ENCODE peak calls at places on chromosome 13, in ten cellular contexts. I, A, M, O, U, Y, Z, S, J and G are unnamed samples.

GRCh38 chr13:32031025-32031814 is at the start of gene FRY:
- DNase-seq in I (peak), A (peak), M (peak), O (peak), U (peak), Y (peak), Z (no peak), S (peak), J (peak), G (peak)

GRCh38 chr13:38898481-38898880 is 92.2 kb downstream of the STOML3 start:
- DNase-seq in I (no peak), A (no peak), M (no peak), O (no peak), U (no peak), Y (no peak), Z (no peak), S (no peak), J (no peak), G (no peak)

GRCh38 chr13:20313896-20314295 is 81.8 kb upstream of the GJB6 start:
- DNase-seq in I (no peak), A (no peak), M (no peak), O (no peak), U (no peak), Y (no peak), Z (no peak), S (no peak), J (no peak), G (no peak)

GRCh38 chr13:78334059-78334458 is 269.3 kb downstream of the POU4F1 start:
- DNase-seq in I (no peak), A (no peak), M (no peak), O (no peak), U (no peak), Y (no peak), Z (no peak), S (no peak), J (no peak), G (no peak)

GRCh38 chr13:114077938-114078335 is 54.5 kb downstream of the RASA3 start:
- DNase-seq in I (no peak), A (no peak), M (peak), O (no peak), U (no peak), Y (no peak), Z (peak), S (no peak), J (no peak), G (no peak)

GRCh38 chr13:24745861-24746617 is 17.9 kb upstream of the RNF17 start:
- DNase-seq in I (no peak), A (no peak), M (no peak), O (no peak), U (no peak), Y (peak), Z (no peak), S (no peak), J (no peak), G (no peak)

GRCh38 chr13:97492257-97492656 is 58.3 kb downstream of the RAP2A start:
- DNase-seq in I (no peak), A (no peak), M (no peak), O (no peak), U (no peak), Y (no peak), Z (no peak), S (no peak), J (no peak), G (no peak)

GRCh38 chr13:97301382-97302095 is 79.4 kb downstream of the MBNL2 start:
- DNase-seq in I (no peak), A (no peak), M (no peak), O (no peak), U (no peak), Y (no peak), Z (no peak), S (no peak), J (no peak), G (no peak)

GRCh38 chr13:33817513-33817842 is 471 bp upstream of the RFC3 start:
- DNase-seq in I (no peak), A (no peak), M (peak), O (no peak), U (no peak), Y (no peak), Z (no peak), S (peak), J (no peak), G (peak)

GRCh38 chr13:113178070-113178895 is 19.8 kb downstream of the PROZ start:
- DNase-seq in I (no peak), A (no peak), M (peak), O (no peak), U (no peak), Y (no peak), Z (peak), S (no peak), J (no peak), G (peak)

GRCh38 chr13:50831510-50831909 is 12.0 kb downstream of the DLEU7 start:
- DNase-seq in I (no peak), A (no peak), M (no peak), O (no peak), U (no peak), Y (no peak), Z (no peak), S (no peak), J (no peak), G (no peak)

GRCh38 chr13:50936681-50937080 is 27.1 kb downstream of the RNASEH2B start:
- DNase-seq in I (no peak), A (no peak), M (no peak), O (no peak), U (no peak), Y (no peak), Z (no peak), S (peak), J (no peak), G (no peak)

GRCh38 chr13:79171131-79172061 is 234.7 kb downstream of the RBM26 start:
- DNase-seq in I (no peak), A (no peak), M (no peak), O (no peak), U (no peak), Y (no peak), Z (no peak), S (no peak), J (no peak), G (no peak)

GRCh38 chr13:64936879-64937278 is 2293.3 kb downstream of the PCDH9 start:
- DNase-seq in I (no peak), A (no peak), M (peak), O (no peak), U (no peak), Y (no peak), Z (no peak), S (no peak), J (no peak), G (no peak)

GRCh38 chr13:26423634-26424033 is 133.8 kb upstream of the WASF3 start:
- DNase-seq in I (no peak), A (no peak), M (peak), O (peak), U (no peak), Y (no peak), Z (no peak), S (no peak), J (no peak), G (no peak)

GRCh38 chr13:67278230-67278629 is 48.1 kb upstream of the PCDH9 start:
- DNase-seq in I (no peak), A (no peak), M (no peak), O (no peak), U (no peak), Y (no peak), Z (peak), S (no peak), J (no peak), G (no peak)

GRCh38 chr13:52833261-52833660 is 15.2 kb downstream of the PCDH8 start:
- DNase-seq in I (no peak), A (no peak), M (no peak), O (no peak), U (no peak), Y (no peak), Z (no peak), S (no peak), J (no peak), G (no peak)

GRCh38 chr13:24693862-24694471 is 13.8 kb downstream of the ATP12A start:
- DNase-seq in I (no peak), A (no peak), M (peak), O (no peak), U (no peak), Y (peak), Z (no peak), S (peak), J (no peak), G (peak)